ENCODE peak calls at places on chromosome 7, in five cellular contexts. V is astrocyte; M is upper lobe of left lung; S is HFFc6; Q is activated CD8-positive, alpha-beta T cell treated with anti-CD3 and anti-CD28 coated beads for 36 hours. F is an unnamed sample.

GRCh38 chr7:127809285-127809702 is 157.3 kb downstream of the SND1 start:
- DNase-seq in V (peak), M (no peak), S (peak), Q (no peak), F (no peak)

GRCh38 chr7:16268821-16269768 is 152.2 kb downstream of the CRPPA start:
- DNase-seq in V (peak), M (no peak), S (peak), Q (no peak), F (no peak)

GRCh38 chr7:139186146-139186545 is 44.9 kb upstream of the UBN2 start:
- DNase-seq in V (no peak), M (no peak), S (no peak), Q (no peak), F (no peak)

GRCh38 chr7:41624818-41625217 is 78.1 kb downstream of the INHBA start:
- DNase-seq in V (no peak), M (no peak), S (peak), Q (no peak), F (no peak)

GRCh38 chr7:87961754-87962153 is 27.7 kb downstream of the ADAM22 start:
- DNase-seq in V (no peak), M (no peak), S (no peak), Q (no peak), F (no peak)

GRCh38 chr7:110119883-110120581 is 970.9 kb upstream of the LRRN3 start:
- DNase-seq in V (peak), M (no peak), S (peak), Q (no peak), F (no peak)

GRCh38 chr7:120180221-120180620 is 92.8 kb upstream of the KCND2 start:
- DNase-seq in V (no peak), M (no peak), S (no peak), Q (no peak), F (no peak)

GRCh38 chr7:29622335-29623265 is 59.0 kb downstream of the PRR15 start:
- DNase-seq in V (peak), M (no peak), S (peak), Q (no peak), F (no peak)

GRCh38 chr7:139495726-139496125 is 12.3 kb upstream of the KLRG2 start:
- DNase-seq in V (no peak), M (no peak), S (no peak), Q (no peak), F (no peak)

GRCh38 chr7:119395024-119395423 is 878.0 kb upstream of the KCND2 start:
- DNase-seq in V (no peak), M (no peak), S (no peak), Q (no peak), F (no peak)

GRCh38 chr7:8197994-8198698 is 63.8 kb downstream of the ICA1 start:
- DNase-seq in V (no peak), M (no peak), S (no peak), Q (peak), F (peak)

GRCh38 chr7:107147464-107148214 is 21.2 kb upstream of the HBP1 start:
- DNase-seq in V (no peak), M (no peak), S (peak), Q (peak), F (peak)

GRCh38 chr7:90626011-90626410 is 29.9 kb downstream of the CDK14 start:
- DNase-seq in V (peak), M (no peak), S (peak), Q (no peak), F (no peak)

GRCh38 chr7:113421696-113422330 is 303.5 kb upstream of the SMIM30 start:
- DNase-seq in V (peak), M (no peak), S (peak), Q (peak), F (peak)

GRCh38 chr7:103447073-103447960 is 1.3 kb upstream of the SLC26A5 start:
- DNase-seq in V (peak), M (no peak), S (peak), Q (peak), F (peak)

GRCh38 chr7:29146888-29147609 is 712 bp upstream of the CPVL start:
- DNase-seq in V (peak), M (no peak), S (peak), Q (no peak), F (no peak)

GRCh38 chr7:922334-923107 is 32.0 kb downstream of the ADAP1 start:
- DNase-seq in V (no peak), M (peak), S (no peak), Q (peak), F (no peak)

GRCh38 chr7:39721919-39722597 is 98.7 kb downstream of the RALA start:
- DNase-seq in V (no peak), M (no peak), S (no peak), Q (no peak), F (no peak)

GRCh38 chr7:141258559-141258958 is 184.7 kb downstream of the TMEM178B start:
- DNase-seq in V (no peak), M (no peak), S (no peak), Q (no peak), F (no peak)

GRCh38 chr7:94656925-94657731 is 1.2 kb upstream of the SGCE start:
- DNase-seq in V (peak), M (no peak), S (peak), Q (peak), F (no peak)

GRCh38 chr7:155349601-155350331 is 52.1 kb downstream of the INSIG1 start:
- DNase-seq in V (no peak), M (no peak), S (no peak), Q (no peak), F (no peak)

GRCh38 chr7:81515009-81515408 is 254.8 kb downstream of the HGF start:
- DNase-seq in V (peak), M (no peak), S (peak), Q (no peak), F (no peak)

GRCh38 chr7:104903044-104903443 is 111.0 kb upstream of the KMT2E start:
- DNase-seq in V (no peak), M (no peak), S (no peak), Q (no peak), F (no peak)

GRCh38 chr7:138886501-138886917 is 88.5 kb upstream of the ATP6V0A4 start:
- DNase-seq in V (peak), M (no peak), S (peak), Q (peak), F (peak)

GRCh38 chr7:68246189-68246633 is 1249.6 kb downstream of the TYW1 start:
- DNase-seq in V (peak), M (no peak), S (no peak), Q (no peak), F (no peak)

GRCh38 chr7:102889836-102890235 is 23.0 kb upstream of the LRRC17 start:
- DNase-seq in V (no peak), M (no peak), S (no peak), Q (no peak), F (no peak)

GRCh38 chr7:34823650-34824258 is 165.7 kb downstream of the NPSR1 start:
- DNase-seq in V (peak), M (no peak), S (peak), Q (peak), F (peak)

GRCh38 chr7:17371656-17372524 is 73.4 kb downstream of the AHR start:
- DNase-seq in V (peak), M (no peak), S (peak), Q (no peak), F (no peak)

GRCh38 chr7:67788689-67789088 is 792.1 kb downstream of the TYW1 start:
- DNase-seq in V (no peak), M (no peak), S (no peak), Q (no peak), F (no peak)

GRCh38 chr7:83415840-83416239 is 233.1 kb downstream of the SEMA3E start:
- DNase-seq in V (peak), M (no peak), S (no peak), Q (no peak), F (no peak)

GRCh38 chr7:118013252-118014010 is 140.2 kb upstream of the CTTNBP2 start:
- DNase-seq in V (no peak), M (no peak), S (no peak), Q (no peak), F (no peak)

GRCh38 chr7:151735186-151735853 is 141.6 kb downstream of the PRKAG2 start:
- DNase-seq in V (no peak), M (no peak), S (no peak), Q (no peak), F (no peak)

GRCh38 chr7:44163591-44163990 is 22.5 kb upstream of the MYL7 start:
- DNase-seq in V (peak), M (no peak), S (peak), Q (no peak), F (no peak)

GRCh38 chr7:78296689-78297371 is 498.3 kb downstream of the PHTF2 start:
- DNase-seq in V (no peak), M (no peak), S (no peak), Q (no peak), F (no peak)

GRCh38 chr7:64849250-64849923 is 53.7 kb upstream of the ZNF273 start:
- DNase-seq in V (peak), M (no peak), S (peak), Q (no peak), F (no peak)

GRCh38 chr7:109295158-109295557 is 725.5 kb downstream of the DNAJB9 start:
- DNase-seq in V (no peak), M (no peak), S (no peak), Q (no peak), F (no peak)

GRCh38 chr7:52669031-52669430 is 366.4 kb upstream of the POM121L12 start:
- DNase-seq in V (no peak), M (peak), S (no peak), Q (no peak), F (no peak)
- TF ChIP-seq CTCF in V (no peak), M (no peak), S (no peak), Q (no peak), F (no peak)

GRCh38 chr7:38330861-38331709 is 57.6 kb upstream of the TARP start:
- DNase-seq in V (no peak), M (no peak), S (no peak), Q (peak), F (peak)
- TF ChIP-seq CTCF in V (no peak), M (no peak), S (no peak), Q (peak), F (peak)

GRCh38 chr7:158443014-158443687 is 144.5 kb downstream of the PTPRN2 start:
- DNase-seq in V (no peak), M (peak), S (no peak), Q (no peak), F (no peak)
- TF ChIP-seq CTCF in V (no peak), M (no peak), S (no peak), Q (no peak), F (no peak)

GRCh38 chr7:108178393-108178792 is 48.2 kb upstream of the LAMB4 start:
- DNase-seq in V (no peak), M (peak), S (no peak), Q (no peak), F (no peak)

GRCh38 chr7:108181073-108181985 is 51.2 kb upstream of the LAMB4 start:
- DNase-seq in V (peak), M (no peak), S (peak), Q (no peak), F (no peak)
- TF ChIP-seq CTCF in V (peak), M (peak), S (peak), Q (peak), F (peak)

GRCh38 chr7:2325028-2325625 is 10.9 kb upstream of the SNX8 start:
- DNase-seq in V (no peak), M (no peak), S (no peak), Q (no peak), F (no peak)

GRCh38 chr7:2317556-2318293 is 3.5 kb upstream of the SNX8 start:
- DNase-seq in V (no peak), M (no peak), S (no peak), Q (no peak), F (no peak)

GRCh38 chr7:2316578-2316977 is 2.3 kb upstream of the SNX8 start:
- DNase-seq in V (no peak), M (no peak), S (no peak), Q (no peak), F (no peak)

GRCh38 chr7:2315787-2316186 is 1.5 kb upstream of the SNX8 start:
- DNase-seq in V (no peak), M (no peak), S (no peak), Q (no peak), F (no peak)

DNA sequence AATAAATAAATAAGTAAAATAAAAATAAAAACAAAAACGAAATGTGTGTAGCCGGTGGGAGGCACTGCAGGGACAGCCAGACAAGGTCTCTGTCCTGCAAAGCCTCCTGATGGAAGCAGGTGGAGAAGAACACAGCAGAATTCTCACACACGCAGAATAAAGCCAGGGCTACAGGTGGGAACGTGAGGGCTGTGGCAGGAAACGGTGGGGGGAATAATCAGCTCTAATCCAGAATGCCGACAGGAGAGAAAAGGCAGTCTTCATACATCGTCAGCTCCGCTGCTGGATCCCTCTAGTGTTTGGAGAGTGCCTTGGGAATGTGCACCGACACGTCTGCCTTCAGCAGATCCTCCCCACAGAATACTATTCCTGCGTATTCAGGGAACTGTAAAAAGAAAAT is 6.8 kb upstream of the SNX8 start:
- DNase-seq in V (no peak), M (no peak), S (peak), Q (no peak), F (no peak)
- TF ChIP-seq CTCF in V (peak), M (no peak), S (peak), Q (no peak), F (no peak)

GRCh38 chr7:101567231-101567630 is 61.9 kb downstream of the MYL10 start:
- DNase-seq in V (no peak), M (no peak), S (no peak), Q (no peak), F (no peak)

GRCh38 chr7:101575168-101575567 is 53.9 kb downstream of the MYL10 start:
- DNase-seq in V (no peak), M (no peak), S (no peak), Q (no peak), F (no peak)

GRCh38 chr7:101576993-101577392 is 52.1 kb downstream of the MYL10 start:
- DNase-seq in V (no peak), M (no peak), S (peak), Q (no peak), F (no peak)

GRCh38 chr7:101575731-101576130 is 53.4 kb downstream of the MYL10 start:
- DNase-seq in V (no peak), M (no peak), S (no peak), Q (no peak), F (no peak)

GRCh38 chr7:101572156-101572555 is 56.9 kb downstream of the MYL10 start:
- DNase-seq in V (no peak), M (no peak), S (no peak), Q (no peak), F (no peak)
- TF ChIP-seq CTCF in V (no peak), M (no peak), S (no peak), Q (no peak), F (no peak)

GRCh38 chr7:70808876-70809275 is 323.1 kb upstream of the GALNT17 start:
- DNase-seq in V (no peak), M (no peak), S (no peak), Q (no peak), F (no peak)
- TF ChIP-seq CTCF in V (no peak), M (no peak), S (no peak), Q (no peak), F (no peak)

GRCh38 chr7:50652400-50653115 is 87.4 kb upstream of the DDC start:
- DNase-seq in V (no peak), M (no peak), S (no peak), Q (no peak), F (no peak)
- TF ChIP-seq CTCF in V (no peak), M (no peak), S (no peak), Q (no peak), F (peak)

DNA sequence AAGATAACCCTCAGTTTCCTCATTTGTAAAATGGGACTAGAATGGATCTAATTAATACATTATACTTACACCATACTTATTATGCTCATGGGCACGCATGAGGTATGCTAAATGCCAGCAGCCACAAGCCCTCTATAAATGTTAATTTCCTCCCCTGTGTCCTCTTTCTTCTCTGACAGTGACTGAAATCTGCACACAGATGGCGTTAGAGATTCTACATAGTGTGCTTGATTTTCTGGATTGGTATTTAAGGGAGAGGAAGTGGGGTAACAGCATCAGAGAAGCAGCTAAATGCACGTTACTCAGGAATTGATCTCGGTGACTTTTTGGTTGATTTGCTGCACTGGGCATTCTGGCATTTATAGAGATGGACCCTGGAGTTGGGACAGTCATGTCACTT is 568.5 kb downstream of the CALN1 start:
- DNase-seq in V (no peak), M (no peak), S (no peak), Q (no peak), F (peak)
- TF ChIP-seq CTCF in V (no peak), M (no peak), S (no peak), Q (no peak), F (peak)

DNA sequence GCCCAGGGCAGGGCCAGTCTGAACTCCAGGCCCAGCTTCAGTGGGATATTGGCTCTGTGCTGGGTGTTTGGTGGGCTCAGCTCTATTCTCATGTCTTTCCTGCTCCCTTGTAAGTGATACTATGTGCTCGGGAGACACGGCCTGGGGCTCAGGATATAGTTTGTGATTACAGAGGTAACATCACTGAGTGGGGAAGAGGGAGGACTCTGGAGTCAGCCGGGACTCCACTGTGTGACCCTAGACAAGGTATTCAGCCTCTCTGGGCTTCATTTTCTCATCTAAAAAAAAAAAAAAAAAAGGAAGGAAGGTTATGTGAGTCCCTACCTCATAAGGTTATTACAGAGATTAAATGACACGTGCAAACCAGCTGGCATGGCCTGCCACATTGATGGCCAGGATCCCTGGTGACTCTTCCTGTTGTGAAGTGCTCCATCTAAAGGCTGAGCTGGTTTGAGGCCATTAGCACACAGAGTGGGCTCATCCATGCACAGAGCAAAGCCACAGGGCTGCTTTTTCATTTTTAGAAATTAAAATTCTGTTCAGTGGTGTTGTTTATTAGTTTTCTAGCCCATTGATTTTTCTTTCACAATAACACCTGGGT is 15.7 kb downstream of the SLC13A4 start:
- DNase-seq in V (no peak), M (no peak), S (no peak), Q (no peak), F (no peak)
- TF ChIP-seq CTCF in V (no peak), M (no peak), S (no peak), Q (no peak), F (no peak)